ENCODE peak calls at places on chromosomes 4 and X, in eight cellular contexts. T is HCT116, C is neural progenitor cell, A is SK-N-SH, R is IMR-90, E is PC-3, Y is astrocyte, F is fibroblast of lung. K is an unnamed sample. For H3K9me3 and H3K4me1, the result is how much of the 10 kb centered on the place peaks cover.

GRCh38 chrX:46811101-46811500 is 25.7 kb upstream of the RP2 start:
- DNase-seq in T (no peak), C (no peak), A (no peak), R (no peak), E (peak), Y (no peak), F (no peak), K (no peak)

GRCh38 chr4:186657766-186658165 is 65.9 kb downstream of the FAT1 start:
- DNase-seq in T (peak), C (peak), A (no peak), R (peak), E (peak), Y (peak), F (peak), K (no peak)

GRCh38 chr4:6208416-6208815 is 8.1 kb upstream of the JAKMIP1 start:
- DNase-seq in T (no peak), C (no peak), A (no peak), R (no peak), E (no peak), Y (no peak), F (no peak), K (no peak)

GRCh38 chrX:148049441-148049840 is 68.3 kb downstream of the FMR1NB start:
- DNase-seq in T (peak), C (peak), A (peak), R (peak), E (peak), Y (peak), F (peak), K (no peak)

GRCh38 chr4:69322055-69322454 is 41.8 kb downstream of the UGT2B28 start:
- DNase-seq in T (no peak), C (no peak), A (no peak), R (peak), E (peak), Y (peak), F (peak), K (no peak)

GRCh38 chrX:1599791-1600405 is 8.5 kb downstream of the AKAP17A start:
- DNase-seq in T (no peak), C (no peak), A (no peak), R (no peak), E (no peak), Y (no peak), F (no peak), K (peak)

GRCh38 chr4:5409980-5410618 is 298.3 kb downstream of the EVC2 start:
- DNase-seq in T (no peak), C (peak), A (no peak), R (no peak), E (no peak), Y (no peak), F (no peak), K (peak)

GRCh38 chr4:147928400-147928799 is 196.5 kb downstream of the ARHGAP10 start:
- DNase-seq in T (no peak), C (no peak), A (no peak), R (peak), E (peak), Y (no peak), F (peak), K (no peak)

GRCh38 chrX:24398766-24399165 is 38.3 kb downstream of the SUPT20HL1 start:
- DNase-seq in T (no peak), C (no peak), A (no peak), R (no peak), E (no peak), Y (no peak), F (no peak), K (no peak)

GRCh38 chrX:38627683-38628082 is 66.3 kb downstream of the TSPAN7 start:
- DNase-seq in T (peak), C (peak), A (peak), R (peak), E (peak), Y (no peak), F (peak), K (peak)

GRCh38 chrX:104351173-104351769 is 96.5 kb upstream of the ESX1 start:
- DNase-seq in T (peak), C (no peak), A (no peak), R (peak), E (peak), Y (peak), F (peak), K (no peak)

GRCh38 chr4:38024203-38024504 is 64.0 kb downstream of the PTTG2 start:
- DNase-seq in T (no peak), C (no peak), A (peak), R (no peak), E (no peak), Y (peak), F (no peak), K (no peak)

GRCh38 chr4:102736636-102737549 is 23.9 kb downstream of the MANBA start:
- DNase-seq in T (no peak), C (no peak), A (no peak), R (no peak), E (peak), Y (peak), F (peak), K (peak)

GRCh38 chrX:131727778-131728177 is 183.9 kb downstream of the OR13H1 start:
- DNase-seq in T (no peak), C (no peak), A (no peak), R (no peak), E (no peak), Y (no peak), F (no peak), K (no peak)
- H3K9me3 ChIP-seq in T (under half), C (under half), A (under half), R (under half), E (under half), Y (under half), F (under half), K (half or more)

DNA sequence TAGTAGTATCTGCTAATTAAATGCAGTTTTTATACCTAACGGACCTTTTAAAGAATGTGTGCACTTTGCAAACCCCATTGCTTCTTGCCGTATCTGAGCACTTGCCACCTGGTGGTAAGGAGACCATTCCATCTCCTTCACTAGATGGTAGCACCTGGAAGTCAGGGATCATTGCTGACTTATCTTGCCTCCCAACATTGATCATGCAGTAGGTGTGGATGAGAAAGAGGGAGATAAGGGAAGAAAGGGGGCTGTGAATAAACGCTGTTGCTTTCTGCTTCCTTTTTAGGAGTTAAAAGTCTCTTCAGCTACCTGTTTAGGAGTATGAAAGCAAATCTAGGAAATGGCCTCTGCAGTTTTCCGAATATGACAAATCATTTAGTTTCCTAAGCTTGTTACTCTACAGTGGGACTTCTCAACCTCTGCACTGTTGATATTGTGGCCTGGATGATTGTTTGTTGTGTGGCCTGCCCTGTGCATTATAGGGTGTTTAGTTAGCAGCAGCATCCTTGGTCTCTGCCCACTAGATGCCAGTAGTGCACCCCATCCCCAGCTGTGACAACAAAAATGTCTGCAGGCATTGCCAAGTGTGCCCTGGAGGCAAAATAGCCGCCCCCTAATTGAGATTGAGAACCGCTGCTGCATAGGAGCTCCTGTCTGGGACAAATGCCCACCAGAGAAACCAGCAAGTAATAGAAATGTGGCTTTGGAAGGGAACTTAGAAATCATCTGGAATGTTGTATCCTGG is 38.8 kb downstream of the GAB1 start:
- DNase-seq in T (peak), C (peak), A (peak), R (no peak), E (peak), Y (no peak), F (peak), K (peak)
- H3K4me1 ChIP-seq in T (under half), C (under half), A (under half), R (under half), E (under half), Y (under half), F (under half), K (under half)

DNA sequence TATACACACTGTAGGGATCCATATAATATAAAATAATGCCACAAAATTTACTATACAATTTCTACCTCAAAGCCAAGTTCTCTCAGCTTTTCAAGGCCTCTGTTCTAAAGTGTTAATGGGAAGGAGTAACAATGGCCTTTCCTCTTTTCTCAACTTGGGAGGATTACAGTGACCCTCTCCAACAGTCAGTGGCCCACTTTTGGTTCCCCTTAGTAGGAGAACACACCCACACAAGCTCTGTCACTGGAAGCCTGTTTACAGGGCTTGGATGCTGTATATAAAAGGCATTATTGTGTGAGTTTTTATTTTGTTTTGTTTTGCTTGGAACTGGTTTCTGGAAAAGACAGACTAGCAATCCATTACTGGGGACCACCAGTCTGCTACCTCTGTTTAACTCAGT is 1.8 kb downstream of the ARHGEF6 start:
- DNase-seq in T (no peak), C (no peak), A (no peak), R (no peak), E (no peak), Y (no peak), F (no peak), K (no peak)
- H3K9ac ChIP-seq in T (no peak), C (no peak), A (no peak), R (no peak), E (no peak), Y (no peak), F (no peak), K (no peak)

GRCh38 chr4:146621-147020 is 22.3 kb downstream of the ZNF718 start:
- DNase-seq in T (no peak), C (no peak), A (no peak), R (no peak), E (no peak), Y (no peak), F (no peak), K (no peak)

GRCh38 chr4:147233-147632 is 22.9 kb downstream of the ZNF718 start:
- DNase-seq in T (no peak), C (no peak), A (no peak), R (no peak), E (no peak), Y (no peak), F (no peak), K (no peak)
- H3K9me3 ChIP-seq in T (under half), C (half or more), A (under half), R (under half), E (under half), Y (under half), F (under half), K (half or more)

GRCh38 chr4:152097371-152097770 is 336.6 kb upstream of the GATB start:
- DNase-seq in T (no peak), C (no peak), A (no peak), R (no peak), E (no peak), Y (no peak), F (no peak), K (no peak)
- H3K4me1 ChIP-seq in T (under half), C (under half), A (under half), R (under half), E (under half), Y (under half), F (under half), K (under half)

GRCh38 chr4:146099585-146099984 is 75.9 kb upstream of the LSM6 start:
- DNase-seq in T (no peak), C (no peak), A (no peak), R (no peak), E (no peak), Y (no peak), F (no peak), K (no peak)
- H3K9ac ChIP-seq in T (no peak), C (no peak), A (no peak), R (no peak), E (no peak), Y (no peak), F (no peak), K (no peak)

K was measured in endodermal cell.